ENCODE peak calls at places on chromosomes 3 and 15, in four cellular contexts. N is A549, S is K562, H is HepG2. F is an unnamed sample.

GRCh38 chr3:195185574-195185973 is 85.4 kb downstream of the XXYLT1 start:
- DNase-seq in N (no peak), S (no peak), H (no peak), F (no peak)

GRCh38 chr15:58213587-58214360 is 75.6 kb downstream of the AQP9 start:
- DNase-seq in N (no peak), S (no peak), H (no peak), F (no peak)

GRCh38 chr15:68055224-68055705 is 1.1 kb downstream of the PIAS1 start:
- DNase-seq in N (peak), S (peak), H (no peak), F (peak)

GRCh38 chr15:85154061-85154460 is 172.4 kb downstream of the PDE8A start:
- DNase-seq in N (no peak), S (peak), H (no peak), F (no peak)

GRCh38 chr15:78079296-78080087 is 2.0 kb upstream of the TBC1D2B start:
- DNase-seq in N (no peak), S (no peak), H (no peak), F (no peak)

GRCh38 chr3:113668015-113668414 is 28.4 kb downstream of the USF3 start:
- DNase-seq in N (no peak), S (no peak), H (no peak), F (no peak)

GRCh38 chr3:152317956-152318355 is 49.2 kb downstream of the MBNL1 start:
- DNase-seq in N (no peak), S (no peak), H (no peak), F (no peak)

GRCh38 chr15:21269121-21269520 is 171.2 kb downstream of the POTEB3 start:
- DNase-seq in N (peak), S (no peak), H (no peak), F (no peak)

GRCh38 chr15:96354731-96355560 is 24.4 kb downstream of the NR2F2 start:
- DNase-seq in N (peak), S (no peak), H (peak), F (no peak)

GRCh38 chr15:80660114-80660513 is 35.0 kb upstream of the ABHD17C start:
- DNase-seq in N (peak), S (no peak), H (peak), F (no peak)

GRCh38 chr15:46411900-46412299 is 777.1 kb downstream of the SQOR start:
- DNase-seq in N (no peak), S (no peak), H (no peak), F (no peak)

GRCh38 chr3:45545476-45545875 is 49.1 kb upstream of the LIMD1 start:
- DNase-seq in N (peak), S (peak), H (peak), F (no peak)

GRCh38 chr3:149023951-149024350 is 32.6 kb downstream of the GYG1 start:
- DNase-seq in N (no peak), S (no peak), H (no peak), F (no peak)

GRCh38 chr15:32829441-32829840 is 111.6 kb downstream of the GREM1 start:
- DNase-seq in N (no peak), S (no peak), H (no peak), F (no peak)

GRCh38 chr15:51390239-51390931 is 48.9 kb downstream of the GLDN start:
- DNase-seq in N (no peak), S (no peak), H (no peak), F (no peak)

GRCh38 chr15:38021259-38021658 is 86.8 kb downstream of the TMCO5A start:
- DNase-seq in N (no peak), S (no peak), H (no peak), F (no peak)

GRCh38 chr3:45832691-45833090 is 9.2 kb downstream of the LZTFL1 start:
- DNase-seq in N (peak), S (peak), H (no peak), F (no peak)

GRCh38 chr15:98123834-98124233 is 163.3 kb downstream of the ARRDC4 start:
- DNase-seq in N (no peak), S (no peak), H (no peak), F (no peak)

GRCh38 chr3:99962703-99963102 is 145.0 kb downstream of the CMSS1 start:
- DNase-seq in N (no peak), S (no peak), H (no peak), F (no peak)

GRCh38 chr15:39396979-39397615 is 183.8 kb upstream of the THBS1 start:
- DNase-seq in N (no peak), S (peak), H (no peak), F (no peak)

GRCh38 chr3:173044998-173045397 is 96.0 kb downstream of the SPATA16 start:
- DNase-seq in N (no peak), S (no peak), H (no peak), F (no peak)

GRCh38 chr3:49747792-49748480 is 24.2 kb upstream of the GMPPB start:
- DNase-seq in N (no peak), S (no peak), H (peak), F (no peak)

GRCh38 chr3:126494204-126494603 is 18.5 kb upstream of the ZXDC start:
- DNase-seq in N (no peak), S (no peak), H (no peak), F (no peak)

GRCh38 chr15:92394327-92395175 is 870 bp downstream of the ST8SIA2 start:
- DNase-seq in N (no peak), S (no peak), H (no peak), F (no peak)

GRCh38 chr3:158841387-158841786 is 39.5 kb downstream of the MFSD1 start:
- DNase-seq in N (no peak), S (no peak), H (no peak), F (no peak)

GRCh38 chr3:181711325-181712135 is at the start of gene SOX2:
- DNase-seq in N (peak), S (peak), H (peak), F (no peak)

GRCh38 chr3:65833761-65834505 is 204.8 kb downstream of the MAGI1 start:
- DNase-seq in N (no peak), S (no peak), H (no peak), F (no peak)

GRCh38 chr15:64426845-64427465 is 33.4 kb upstream of the ZNF609 start:
- DNase-seq in N (peak), S (no peak), H (peak), F (no peak)

GRCh38 chr3:16846373-16847078 is 38.2 kb upstream of the PLCL2 start:
- DNase-seq in N (no peak), S (no peak), H (no peak), F (no peak)

GRCh38 chr15:26690778-26691177 is 82.1 kb downstream of the GABRB3 start:
- DNase-seq in N (no peak), S (no peak), H (no peak), F (no peak)

GRCh38 chr15:74725241-74725774 is at the start of gene CYP1A1:
- DNase-seq in N (no peak), S (no peak), H (no peak), F (no peak)

GRCh38 chr3:134650431-134651346 is at the start of gene KY:
- DNase-seq in N (peak), S (no peak), H (no peak), F (no peak)

GRCh38 chr3:188154758-188155574 is 1.0 kb downstream of the LPP start:
- DNase-seq in N (no peak), S (no peak), H (no peak), F (no peak)

GRCh38 chr15:42001236-42001635 is 19.6 kb downstream of the PLA2G4E start:
- DNase-seq in N (no peak), S (no peak), H (no peak), F (no peak)
- TF ChIP-seq CHD4 in N (no peak), S (no peak), H (no peak), F (no peak)

DNA sequence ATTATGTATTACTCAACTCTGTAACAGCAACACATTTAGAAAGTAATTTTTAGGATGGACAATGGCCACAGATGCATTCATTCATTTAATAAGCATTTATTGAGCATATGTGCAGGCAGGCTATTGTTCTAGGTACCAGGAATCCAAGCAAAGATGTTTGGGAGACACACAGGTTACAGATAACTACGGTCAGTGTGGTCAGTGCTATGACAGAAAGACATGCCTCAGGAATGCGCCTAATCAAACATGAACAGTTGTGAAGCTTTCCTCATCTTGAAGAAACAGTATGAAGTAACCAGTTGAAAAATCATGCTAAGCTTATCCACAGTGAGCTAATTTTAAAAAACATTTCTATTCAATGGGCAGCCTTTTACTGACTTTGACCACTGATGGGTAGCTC is 155.4 kb upstream of the CCDC54 start:
- DNase-seq in N (no peak), S (no peak), H (no peak), F (no peak)
- TF ChIP-seq CHD4 in N (no peak), S (no peak), H (no peak), F (no peak)

DNA sequence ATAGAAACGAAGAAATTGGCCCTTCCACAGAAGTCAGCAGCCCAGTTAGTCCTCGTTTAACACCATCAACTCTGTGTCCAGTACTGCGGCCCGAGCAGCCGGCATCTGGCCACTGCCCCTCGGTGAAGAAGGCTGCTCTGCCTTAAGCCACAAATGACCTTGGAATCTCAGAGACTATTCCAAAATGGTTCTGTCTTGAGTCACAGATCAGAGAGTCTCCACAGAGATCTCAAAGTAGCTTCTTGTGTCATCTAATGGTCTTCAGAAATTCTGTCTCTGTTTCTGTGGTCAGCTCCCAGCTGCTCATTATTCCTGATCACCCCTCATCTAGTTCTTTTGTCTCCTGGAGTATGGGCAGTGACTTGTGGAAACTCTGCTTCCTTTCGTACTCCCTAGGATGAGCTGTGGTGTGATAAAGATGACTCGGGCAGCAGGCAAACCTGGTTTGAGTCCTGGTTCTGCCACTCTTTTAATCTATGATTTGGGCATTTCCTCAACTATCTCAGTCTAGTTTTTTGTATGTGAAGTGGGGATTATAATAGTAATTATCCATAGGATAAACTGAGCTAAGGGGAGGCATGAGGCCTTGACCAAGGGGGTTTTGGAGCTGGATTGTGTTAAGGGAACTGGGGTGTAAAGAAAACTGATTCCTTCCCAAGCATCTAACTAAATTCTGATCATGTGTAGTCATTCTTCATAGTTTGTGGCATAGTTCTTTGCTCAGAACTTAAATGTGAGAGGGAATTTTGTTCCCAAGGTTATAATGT is 22.6 kb downstream of the CRTC3 start:
- DNase-seq in N (no peak), S (no peak), H (no peak), F (no peak)
- TF ChIP-seq CHD4 in N (no peak), S (no peak), H (no peak), F (no peak)

GRCh38 chr3:20515834-20516233 is 329.8 kb upstream of the SGO1 start:
- DNase-seq in N (no peak), S (no peak), H (no peak), F (no peak)

GRCh38 chr3:20510396-20510795 is 324.4 kb upstream of the SGO1 start:
- DNase-seq in N (no peak), S (no peak), H (peak), F (no peak)

DNA sequence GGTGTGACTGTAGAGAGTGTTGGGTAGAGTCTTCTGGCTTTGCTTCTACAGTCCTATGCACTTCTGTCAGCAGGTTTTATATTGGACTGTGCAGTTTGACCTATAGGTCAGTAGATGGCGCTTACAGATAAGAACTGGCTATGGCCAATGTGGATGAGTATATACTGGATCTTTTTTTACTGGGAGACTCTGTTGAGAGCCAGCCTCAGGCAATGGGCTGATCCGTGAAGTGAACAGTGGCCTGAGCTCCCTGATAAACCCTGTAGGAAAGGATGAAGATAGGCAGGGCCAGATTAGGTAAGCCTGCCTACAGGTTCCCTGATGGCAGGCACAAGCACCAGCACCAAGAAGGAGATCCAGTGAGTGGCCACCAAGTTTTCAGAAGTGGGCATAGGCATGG is 325.9 kb upstream of the SGO1 start:
- DNase-seq in N (peak), S (peak), H (peak), F (no peak)
- TF ChIP-seq CHD4 in N (no peak), S (no peak), H (no peak), F (no peak)

GRCh38 chr3:108518895-108519294 is 8.5 kb upstream of the MYH15 start:
- DNase-seq in N (no peak), S (no peak), H (no peak), F (no peak)
- TF ChIP-seq CHD4 in N (no peak), S (no peak), H (no peak), F (no peak)

F was measured in GM12878.